ENCODE peak calls at places on chromosome 18, in ten cellular contexts. Y is tibial artery; G is colonic mucosa; T is PC-9; L is mesothelial cell of epicardium; M is mammary epithelial cell; U is fibroblast of the aortic adventitia; W is spleen; C is lower leg skin; N is activated CD8-positive, alpha-beta T cell treated with anti-CD3 and anti-CD28 coated beads for 36 hours. Z is an unnamed sample.

GRCh38 chr18:50277935-50278334 is 3.4 kb downstream of the MBD1 start:
- DNase-seq in Y (no peak), G (no peak), T (no peak), L (no peak), M (peak), U (peak), W (no peak), C (no peak), N (no peak), Z (no peak)

GRCh38 chr18:51044928-51045587 is 15.0 kb downstream of the SMAD4 start:
- DNase-seq in Y (no peak), G (no peak), T (no peak), L (no peak), M (no peak), U (no peak), W (no peak), C (no peak), N (no peak), Z (no peak)

GRCh38 chr18:47163241-47163640 is 12.9 kb downstream of the IER3IP1 start:
- DNase-seq in Y (no peak), G (no peak), T (no peak), L (no peak), M (peak), U (peak), W (no peak), C (no peak), N (peak), Z (no peak)

GRCh38 chr18:56286775-56287174 is 351.6 kb downstream of the TXNL1 start:
- DNase-seq in Y (no peak), G (no peak), T (no peak), L (no peak), M (peak), U (peak), W (no peak), C (no peak), N (no peak), Z (no peak)

GRCh38 chr18:75760208-75760607 is 332.7 kb upstream of the SMIM21 start:
- DNase-seq in Y (no peak), G (no peak), T (no peak), L (no peak), M (no peak), U (no peak), W (no peak), C (no peak), N (no peak), Z (no peak)

GRCh38 chr18:65748321-65748720 is 2.5 kb upstream of the CDH7 start:
- DNase-seq in Y (no peak), G (no peak), T (no peak), L (no peak), M (no peak), U (no peak), W (no peak), C (no peak), N (no peak), Z (no peak)

GRCh38 chr18:23257153-23257552 is 121.9 kb downstream of the CABLES1 start:
- DNase-seq in Y (no peak), G (no peak), T (no peak), L (no peak), M (no peak), U (no peak), W (no peak), C (no peak), N (no peak), Z (no peak)

GRCh38 chr18:74197705-74198341 is 49.5 kb downstream of the TIMM21 start:
- DNase-seq in Y (no peak), G (peak), T (no peak), L (no peak), M (no peak), U (no peak), W (no peak), C (no peak), N (no peak), Z (no peak)

GRCh38 chr18:25595274-25595673 is 243.3 kb upstream of the ZNF521 start:
- DNase-seq in Y (no peak), G (no peak), T (no peak), L (no peak), M (no peak), U (no peak), W (no peak), C (no peak), N (no peak), Z (no peak)

GRCh38 chr18:4399929-4400328 is 55.2 kb downstream of the DLGAP1 start:
- DNase-seq in Y (no peak), G (no peak), T (no peak), L (no peak), M (no peak), U (no peak), W (no peak), C (no peak), N (no peak), Z (no peak)

GRCh38 chr18:55579471-55579870 is 8.5 kb downstream of the TCF4 start:
- DNase-seq in Y (no peak), G (no peak), T (no peak), L (no peak), M (no peak), U (no peak), W (no peak), C (no peak), N (no peak), Z (no peak)

GRCh38 chr18:30597202-30597601 is 445.3 kb downstream of the DSC3 start:
- DNase-seq in Y (no peak), G (no peak), T (no peak), L (no peak), M (no peak), U (no peak), W (no peak), C (no peak), N (no peak), Z (no peak)

GRCh38 chr18:28404721-28405120 is 227.8 kb upstream of the CDH2 start:
- DNase-seq in Y (no peak), G (no peak), T (no peak), L (no peak), M (no peak), U (no peak), W (no peak), C (no peak), N (no peak), Z (no peak)

GRCh38 chr18:67475673-67476072 is 40.8 kb downstream of the DSEL start:
- DNase-seq in Y (no peak), G (no peak), T (no peak), L (no peak), M (peak), U (peak), W (no peak), C (no peak), N (no peak), Z (no peak)

GRCh38 chr18:22275706-22276333 is 106.4 kb downstream of the GATA6 start:
- DNase-seq in Y (no peak), G (no peak), T (no peak), L (no peak), M (no peak), U (no peak), W (peak), C (no peak), N (no peak), Z (no peak)

GRCh38 chr18:80232710-80233109 is 14.6 kb downstream of the PARD6G start:
- DNase-seq in Y (no peak), G (no peak), T (no peak), L (peak), M (no peak), U (no peak), W (no peak), C (peak), N (no peak), Z (no peak)

GRCh38 chr18:55588001-55588875 is at the start of gene TCF4:
- DNase-seq in Y (peak), G (peak), T (no peak), L (peak), M (peak), U (peak), W (peak), C (peak), N (peak), Z (peak)

GRCh38 chr18:32284284-32284683 is 94.4 kb downstream of the MEP1B start:
- DNase-seq in Y (no peak), G (no peak), T (no peak), L (no peak), M (no peak), U (peak), W (no peak), C (no peak), N (no peak), Z (no peak)

GRCh38 chr18:50944245-50944917 is 23.5 kb upstream of the ELAC1 start:
- DNase-seq in Y (no peak), G (no peak), T (no peak), L (no peak), M (no peak), U (no peak), W (no peak), C (no peak), N (no peak), Z (no peak)

GRCh38 chr18:37277753-37278152 is 287.8 kb downstream of the CELF4 start:
- DNase-seq in Y (no peak), G (no peak), T (no peak), L (no peak), M (no peak), U (no peak), W (no peak), C (no peak), N (no peak), Z (no peak)

GRCh38 chr18:12455511-12455910 is 47.8 kb downstream of the PRELID3A start:
- DNase-seq in Y (no peak), G (no peak), T (no peak), L (no peak), M (no peak), U (no peak), W (no peak), C (no peak), N (no peak), Z (no peak)

GRCh38 chr18:5872886-5873285 is 22.4 kb downstream of the TMEM200C start:
- DNase-seq in Y (no peak), G (no peak), T (no peak), L (no peak), M (no peak), U (no peak), W (no peak), C (no peak), N (no peak), Z (no peak)

GRCh38 chr18:54388203-54389142 is 30.8 kb downstream of the C18orf54 start:
- DNase-seq in Y (no peak), G (peak), T (peak), L (no peak), M (peak), U (peak), W (no peak), C (no peak), N (peak), Z (no peak)

GRCh38 chr18:62453864-62454263 is 69.0 kb upstream of the ZCCHC2 start:
- DNase-seq in Y (no peak), G (no peak), T (no peak), L (no peak), M (no peak), U (no peak), W (no peak), C (no peak), N (no peak), Z (no peak)
- TF ChIP-seq CTCF in Y (no peak), G (no peak), T (no peak), L (no peak), M (no peak), U (no peak), W (no peak), C (no peak), N (no peak), Z (no peak)

GRCh38 chr18:7174359-7175107 is 56.4 kb upstream of the LRRC30 start:
- DNase-seq in Y (no peak), G (no peak), T (no peak), L (no peak), M (peak), U (no peak), W (peak), C (no peak), N (no peak), Z (no peak)
- TF ChIP-seq CTCF in Y (no peak), G (no peak), T (no peak), L (no peak), M (no peak), U (no peak), W (no peak), C (no peak), N (no peak), Z (no peak)

DNA sequence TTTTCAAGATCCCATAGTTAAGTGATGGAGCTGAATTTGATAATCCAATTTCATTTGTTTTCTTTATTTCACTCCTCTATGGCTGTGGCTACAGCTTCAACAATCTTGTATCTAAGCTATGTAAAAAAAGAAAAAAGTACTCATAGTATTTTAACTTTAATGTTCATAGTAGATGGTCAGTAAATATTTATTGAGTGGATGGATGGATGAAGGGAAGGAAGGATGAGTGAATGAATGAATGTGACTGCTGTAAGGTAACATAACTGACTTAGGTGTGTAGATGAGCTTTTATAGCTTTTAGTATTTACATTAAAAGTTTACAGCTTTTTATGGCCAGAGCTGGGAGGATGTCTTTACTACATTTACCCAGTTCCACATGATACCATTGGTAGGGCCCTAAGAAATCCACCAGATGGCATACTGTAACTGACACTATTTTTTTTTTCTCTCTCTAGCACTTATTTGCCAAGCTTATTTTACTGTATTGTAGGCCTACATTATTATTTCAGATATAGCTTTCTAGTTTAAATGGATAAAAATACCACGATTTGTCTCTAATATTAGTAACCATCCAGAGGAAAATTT is 13.4 kb upstream of the HRH4 start:
- DNase-seq in Y (no peak), G (no peak), T (no peak), L (no peak), M (no peak), U (peak), W (no peak), C (no peak), N (no peak), Z (no peak)
- TF ChIP-seq CTCF in Y (no peak), G (peak), T (peak), L (no peak), M (no peak), U (no peak), W (no peak), C (no peak), N (no peak), Z (no peak)

GRCh38 chr18:45738660-45739059 is 14.7 kb downstream of the SLC14A1 start:
- DNase-seq in Y (no peak), G (no peak), T (no peak), L (no peak), M (no peak), U (no peak), W (no peak), C (no peak), N (no peak), Z (no peak)
- TF ChIP-seq CTCF in Y (no peak), G (no peak), T (no peak), L (no peak), M (no peak), U (peak), W (no peak), C (no peak), N (no peak), Z (no peak)

GRCh38 chr18:2982452-2983172 is 30.3 kb downstream of the LPIN2 start:
- DNase-seq in Y (no peak), G (peak), T (no peak), L (no peak), M (no peak), U (no peak), W (no peak), C (no peak), N (peak), Z (no peak)
- TF ChIP-seq CTCF in Y (no peak), G (no peak), T (no peak), L (no peak), M (no peak), U (no peak), W (no peak), C (no peak), N (peak), Z (no peak)

Z was measured in progenitor cell of endocrine pancreas.